ENCODE peak calls at places on chromosomes 4 and X, in ten cellular contexts. E is left colon; D is foreskin melanocyte; B is tibial artery; W is foreskin keratinocyte; J is T-helper 2 cell; I is substantia nigra; S is amniotic stem cell; K is CD8-positive, alpha-beta T cell; H is mucosa of gallbladder. O is an unnamed sample.

GRCh38 chr4:66575024-66575696 is 904.9 kb upstream of the EPHA5 start:
- DNase-seq in E (no peak), W (peak; percentile 74), S (peak; percentile 28), B (no peak), K (no peak), I (no peak), J (no peak), H (peak; percentile 90), D (no peak), O (peak; percentile 62)

GRCh38 chr4:6894528-6895498 is 14.8 kb upstream of the TBC1D14 start:
- DNase-seq in S (no peak), K (no peak), I (no peak), E (no peak), W (no peak), H (no peak), D (no peak), J (no peak), B (no peak), O (no peak)

GRCh38 chrX:39728852-39729587 is 368.7 kb downstream of the BCOR start:
- DNase-seq in J (no peak), K (no peak), E (no peak), S (no peak), H (no peak), D (no peak), I (no peak), B (no peak), W (no peak), O (no peak)

GRCh38 chrX:48083212-48083611 is 11.8 kb upstream of the ZNF630 start:
- DNase-seq in B (peak; percentile 58), D (peak; percentile 25), J (peak; percentile 3), S (no peak), K (peak; percentile 20), W (no peak), H (peak; percentile 23), I (peak; percentile 10), E (peak; percentile 43), O (peak; percentile 34)

GRCh38 chr4:158327525-158327924 is 117.2 kb downstream of the TMEM144 start:
- DNase-seq in S (no peak), I (no peak), H (no peak), W (no peak), E (no peak), B (no peak), J (no peak), K (no peak), D (no peak), O (no peak)

GRCh38 chr4:177010421-177010820 is 217.7 kb upstream of the VEGFC start:
- DNase-seq in W (peak; percentile 79), J (no peak), K (no peak), B (no peak), S (no peak), H (no peak), D (no peak), I (no peak), E (no peak), O (no peak)

GRCh38 chrX:10190367-10190766 is 33.6 kb downstream of the CLCN4 start:
- DNase-seq in J (no peak), H (peak; percentile 45), S (peak; percentile 30), D (peak; percentile 42), K (no peak), W (no peak), B (no peak), I (no peak), E (no peak), O (peak; percentile 83)

GRCh38 chrX:119236599-119237525 is 777 bp downstream of the PGRMC1 start:
- DNase-seq in J (peak; percentile 9), I (peak; percentile 53), K (no peak), H (peak; percentile 21), E (peak; percentile 47), S (peak; percentile 3), W (no peak), B (peak; percentile 66), D (no peak), O (peak; percentile 74)

GRCh38 chrX:26203556-26203955 is 11.3 kb downstream of the MAGEB6 start:
- DNase-seq in I (no peak), W (no peak), B (no peak), D (no peak), E (no peak), H (no peak), S (no peak), K (no peak), J (no peak), O (no peak)

GRCh38 chr4:3422241-3422801 is 19.4 kb upstream of the HGFAC start:
- DNase-seq in K (no peak), E (no peak), B (no peak), H (no peak), W (no peak), D (no peak), I (no peak), J (no peak), S (no peak), O (no peak)

GRCh38 chr4:33924801-33925200 is 2319.5 kb downstream of the ARAP2 start:
- DNase-seq in B (no peak), H (no peak), I (no peak), K (no peak), J (no peak), W (no peak), E (no peak), D (no peak), S (no peak), O (no peak)

GRCh38 chr4:173181769-173182374 is 13.3 kb downstream of the GALNT7 start:
- DNase-seq in W (peak; percentile 41), J (no peak), H (no peak), E (no peak), S (no peak), B (no peak), K (no peak), D (no peak), I (no peak), O (peak; percentile 80)

GRCh38 chrX:35728481-35728880 is 69.7 kb upstream of the MAGEB16 start:
- DNase-seq in K (no peak), H (no peak), B (no peak), S (no peak), E (no peak), J (no peak), D (no peak), W (no peak), I (no peak), O (no peak)

GRCh38 chr4:157075811-157076577 is at the start of gene GLRB:
- DNase-seq in D (peak; percentile 8), H (no peak), I (peak; percentile 65), J (no peak), K (no peak), B (peak; percentile 64), W (no peak), E (peak; percentile 7), S (peak; percentile 7), O (peak; percentile 11)

GRCh38 chr4:153611679-153612078 is 72.4 kb upstream of the TLR2 start:
- DNase-seq in B (no peak), S (no peak), E (no peak), H (no peak), I (no peak), D (peak; percentile 12), K (no peak), J (no peak), W (peak; percentile 7), O (peak; percentile 68)

GRCh38 chr4:147596377-147596776 is 20.8 kb upstream of the TMEM184C start:
- DNase-seq in I (no peak), B (no peak), J (no peak), K (no peak), E (no peak), S (no peak), W (peak; percentile 44), D (no peak), H (no peak), O (peak; percentile 31)

GRCh38 chrX:68894513-68895338 is 65.9 kb downstream of the EFNB1 start:
- DNase-seq in J (no peak), D (peak; percentile 12), W (no peak), S (no peak), I (peak; percentile 29), K (no peak), H (peak; percentile 56), E (peak; percentile 72), B (peak; percentile 77), O (peak; percentile 18)

GRCh38 chr4:13471400-13471799 is 12.7 kb downstream of the RAB28 start:
- DNase-seq in I (no peak), D (no peak), S (no peak), H (no peak), W (no peak), J (no peak), E (no peak), K (no peak), B (no peak), O (no peak)

GRCh38 chr4:86441175-86441960 is 81.5 kb upstream of the MAPK10 start:
- DNase-seq in B (no peak), I (no peak), S (no peak), H (no peak), J (no peak), W (peak; percentile 89), K (no peak), E (no peak), D (no peak), O (peak; percentile 23)

GRCh38 chr4:153880983-153881382 is 92.1 kb upstream of the SFRP2 start:
- DNase-seq in S (no peak), H (no peak), J (no peak), I (no peak), W (no peak), K (no peak), E (no peak), B (no peak), D (no peak), O (no peak)

GRCh38 chr4:169313732-169314131 is 43.0 kb upstream of the SH3RF1 start:
- DNase-seq in I (no peak), J (no peak), S (no peak), H (no peak), E (no peak), D (no peak), K (no peak), B (no peak), W (no peak), O (no peak)

GRCh38 chr4:182928061-182928460 is 10.9 kb upstream of the DCTD start:
- DNase-seq in D (no peak), K (no peak), I (no peak), W (no peak), J (no peak), H (no peak), S (no peak), E (no peak), B (no peak), O (no peak)

GRCh38 chr4:7442609-7443140 is 7.9 kb upstream of the PSAPL1 start:
- DNase-seq in H (no peak), K (no peak), E (no peak), S (no peak), J (no peak), I (no peak), D (no peak), W (no peak), B (no peak), O (no peak)

GRCh38 chr4:24912252-24913098 is at the start of gene CCDC149:
- DNase-seq in J (no peak), H (peak; percentile 78), E (peak; percentile 79), B (peak; percentile 81), D (no peak), I (peak; percentile 77), W (no peak), S (peak; percentile 16), K (no peak), O (peak; percentile 57)

GRCh38 chrX:104432321-104432720 is 133.7 kb upstream of the IL1RAPL2 start:
- DNase-seq in J (no peak), H (peak; percentile 13), E (peak; percentile 9), D (no peak), K (no peak), S (no peak), B (no peak), I (no peak), W (no peak), O (no peak)

GRCh38 chr4:140038031-140038533 is 115.9 kb downstream of the MAML3 start:
- DNase-seq in H (no peak), W (no peak), K (no peak), J (no peak), E (no peak), B (no peak), S (no peak), D (no peak), I (no peak), O (peak; percentile 71)

GRCh38 chrX:123713434-123713833 is 19.4 kb downstream of the THOC2 start:
- DNase-seq in H (no peak), B (no peak), D (no peak), W (no peak), S (no peak), J (no peak), E (no peak), K (no peak), I (no peak), O (no peak)

O was measured in IMR-90.